ENCODE peak calls at places on chromosomes 16 and 17, in five cellular contexts. Y is SK-N-SH, S is HCT116, J is K562, A is endothelial cell of umbilical vein. X is an unnamed sample.

GRCh38 chr17:5942687-5943086 is 127.5 kb upstream of the WSCD1 start:
- DNase-seq in Y (no peak), S (no peak), J (peak; percentile 55), A (no peak), X (no peak)

GRCh38 chr17:74694081-74694480 is 18.6 kb downstream of the CD300LF start:
- DNase-seq in Y (no peak), S (no peak), J (no peak), A (no peak), X (no peak)

GRCh38 chr17:40646791-40647548 is 648 bp downstream of the SMARCE1 start:
- DNase-seq in Y (no peak), S (peak; percentile 28), J (peak; percentile 71), A (peak; percentile 66), X (no peak)

GRCh38 chr17:33291248-33292183 is 1.6 kb downstream of the ASIC2 start:
- DNase-seq in Y (peak; percentile 69), S (no peak), J (no peak), A (peak; percentile 22), X (no peak)

GRCh38 chr16:82011199-82011641 is at the start of gene SDR42E1:
- DNase-seq in Y (no peak), S (peak; percentile 91), J (no peak), A (no peak), X (no peak)

GRCh38 chr16:86022381-86022960 is 123.5 kb downstream of the IRF8 start:
- DNase-seq in Y (no peak), S (no peak), J (no peak), A (no peak), X (no peak)

GRCh38 chr16:61915569-61915968 is 120.7 kb downstream of the CDH8 start:
- DNase-seq in Y (no peak), S (no peak), J (no peak), A (no peak), X (no peak)

GRCh38 chr16:24721830-24722238 is 7.6 kb upstream of the TNRC6A start:
- DNase-seq in Y (no peak), S (no peak), J (no peak), A (no peak), X (no peak)

GRCh38 chr17:5097101-5097834 is 14.4 kb downstream of the ZNF232 start:
- DNase-seq in Y (peak; percentile 72), S (no peak), J (no peak), A (no peak), X (no peak)

GRCh38 chr17:77308768-77309726 is 168.3 kb downstream of the SEC14L1 start:
- DNase-seq in Y (peak; percentile 87), S (no peak), J (no peak), A (no peak), X (no peak)

GRCh38 chr16:56115817-56116576 is 75.3 kb upstream of the GNAO1 start:
- DNase-seq in Y (no peak), S (no peak), J (no peak), A (no peak), X (no peak)

GRCh38 chr16:80741716-80742115 is 62.7 kb downstream of the CDYL2 start:
- DNase-seq in Y (no peak), S (no peak), J (no peak), A (no peak), X (no peak)

GRCh38 chr17:920190-920589 is 59.4 kb downstream of the NXN start:
- DNase-seq in Y (no peak), S (no peak), J (no peak), A (no peak), X (no peak)

GRCh38 chr16:4966736-4967453 is 8.8 kb downstream of the SEC14L5 start:
- DNase-seq in Y (no peak), S (no peak), J (no peak), A (no peak), X (no peak)

GRCh38 chr17:13351046-13351445 is 250.7 kb downstream of the HS3ST3A1 start:
- DNase-seq in Y (no peak), S (no peak), J (no peak), A (no peak), X (no peak)

GRCh38 chr17:33200587-33200986 is 92.5 kb downstream of the ASIC2 start:
- DNase-seq in Y (peak; percentile 23), S (no peak), J (peak; percentile 16), A (no peak), X (no peak)

GRCh38 chr16:19071811-19072777 is 4.7 kb downstream of the COQ7 start:
- DNase-seq in Y (peak; percentile 58), S (peak; percentile 47), J (peak; percentile 43), A (peak; percentile 70), X (no peak)

GRCh38 chr16:30947533-30948086 is 1.3 kb upstream of the ORAI3 start:
- DNase-seq in Y (no peak), S (no peak), J (no peak), A (no peak), X (no peak)

GRCh38 chr17:21375757-21376584 is at the start of gene KCNJ12:
- DNase-seq in Y (peak; percentile 79), S (no peak), J (no peak), A (peak; percentile 3), X (no peak)

GRCh38 chr17:31834448-31834847 is 24.6 kb downstream of the COPRS start:
- DNase-seq in Y (no peak), S (no peak), J (no peak), A (no peak), X (no peak)

GRCh38 chr17:79977711-79978544 is 57.7 kb downstream of the TBC1D16 start:
- DNase-seq in Y (peak; percentile 26), S (no peak), J (no peak), A (no peak), X (no peak)

GRCh38 chr17:63382826-63383225 is 63.3 kb downstream of the CYB561 start:
- DNase-seq in Y (no peak), S (no peak), J (no peak), A (no peak), X (no peak)

GRCh38 chr17:55458977-55459376 is 37.3 kb upstream of the MMD start:
- DNase-seq in Y (no peak), S (peak; percentile 49), J (no peak), A (peak; percentile 16), X (no peak)

GRCh38 chr17:2709173-2709661 is 2.3 kb downstream of the CLUH start:
- DNase-seq in Y (no peak), S (no peak), J (no peak), A (no peak), X (no peak)

GRCh38 chr16:23410176-23410575 is 42.8 kb downstream of the COG7 start:
- DNase-seq in Y (no peak), S (no peak), J (no peak), A (no peak), X (no peak)

GRCh38 chr16:22762486-22762885 is 51.5 kb upstream of the HS3ST2 start:
- DNase-seq in Y (no peak), S (no peak), J (no peak), A (no peak), X (no peak)

GRCh38 chr16:27690604-27691003 is 140.7 kb downstream of the KATNIP start:
- DNase-seq in Y (no peak), S (peak; percentile 21), J (peak; percentile 71), A (peak; percentile 28), X (no peak)

GRCh38 chr17:3965123-3965800 is 1.0 kb upstream of the ATP2A3 start:
- DNase-seq in Y (peak; percentile 71), S (peak; percentile 22), J (peak; percentile 83), A (no peak), X (no peak)
- TF ChIP-seq POLR2AphosphoS5 in Y (no peak), S (peak; percentile 69), J (peak; percentile 45), A (no peak), X (no peak)

GRCh38 chr16:57213462-57213861 is 27.3 kb downstream of the RSPRY1 start:
- DNase-seq in Y (no peak), S (no peak), J (no peak), A (no peak), X (no peak)

DNA sequence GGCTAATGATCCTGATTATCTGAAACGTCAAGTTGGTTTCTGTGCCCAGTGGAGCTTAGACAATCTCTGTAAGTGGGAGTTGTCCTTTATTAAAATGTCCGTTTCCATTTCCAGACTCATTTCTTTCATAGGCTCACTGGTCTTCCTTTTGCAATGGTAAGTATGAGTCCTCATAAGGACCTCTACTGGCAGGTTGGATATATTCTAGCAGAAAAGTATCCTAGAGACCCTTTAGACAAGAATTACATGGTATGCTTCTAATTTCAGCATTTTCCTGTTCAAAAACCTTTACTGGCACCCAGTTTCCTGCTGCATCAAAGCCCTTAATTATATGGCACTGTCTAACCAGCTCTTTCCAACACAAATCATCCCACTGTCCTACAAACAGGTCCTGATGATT is 28.1 kb upstream of the ARL2BP start:
- DNase-seq in Y (no peak), S (no peak), J (no peak), A (no peak), X (no peak)
- H3K36me3 ChIP-seq in Y (peaks cover 92% of the 10 kb centered on the region), S (peaks cover 51% of the 10 kb centered on the region), J (peaks cover 79% of the 10 kb centered on the region), A (peaks cover 26% of the 10 kb centered on the region), X (peaks cover 74% of the 10 kb centered on the region)

GRCh38 chr17:61505846-61506627 is 53.8 kb downstream of the TBX4 start:
- DNase-seq in Y (no peak), S (no peak), J (no peak), A (no peak), X (no peak)
- H3K9ac ChIP-seq in Y (no peak overlapping the region), S (no peak overlapping the region), J (no peak overlapping the region), A (no peak overlapping the region), X (no peak overlapping the region)

DNA sequence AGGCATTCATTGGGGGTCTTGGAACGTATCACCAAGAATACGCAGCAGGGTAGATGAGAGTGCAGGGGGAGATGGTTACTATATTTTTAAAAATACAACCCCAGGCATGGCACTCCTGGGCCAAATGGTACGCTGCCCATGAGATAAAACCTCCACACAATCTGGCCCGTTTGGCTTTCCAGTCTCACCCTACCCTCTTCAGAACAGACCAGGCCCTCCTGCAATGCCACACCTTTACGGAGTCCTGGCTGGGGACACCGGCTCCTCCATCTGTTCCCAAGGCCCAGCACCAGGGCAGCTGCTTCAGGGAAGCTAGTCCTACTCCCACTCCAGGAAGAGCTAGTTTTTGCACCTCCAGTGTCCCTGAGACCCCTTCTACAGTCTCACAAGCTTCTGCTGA is 24.4 kb downstream of the SNN start:
- DNase-seq in Y (no peak), S (no peak), J (no peak), A (no peak), X (no peak)
- TF ChIP-seq POLR2AphosphoS5 in Y (no peak), S (no peak), J (no peak), A (no peak), X (no peak)

DNA sequence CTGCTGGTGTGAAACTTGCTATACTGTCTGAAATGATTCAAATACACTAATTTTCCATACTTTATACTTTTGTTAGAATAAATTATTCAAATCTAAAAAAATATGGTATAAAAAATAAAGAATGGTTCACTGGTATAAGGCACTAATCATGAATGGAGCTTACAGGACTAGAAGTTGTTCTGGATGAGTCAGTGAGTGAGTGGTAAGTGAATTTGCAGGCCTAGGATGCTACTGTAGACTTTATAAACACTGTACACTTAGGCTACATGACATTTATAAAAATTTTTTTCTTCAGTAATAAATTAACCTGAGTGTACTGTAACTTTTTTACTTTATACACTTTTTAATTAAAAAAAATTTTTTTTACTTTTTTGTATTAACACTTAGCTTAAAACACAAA is 95.5 kb downstream of the MAP2K4 start:
- DNase-seq in Y (no peak), S (no peak), J (no peak), A (no peak), X (no peak)
- H3K36me3 ChIP-seq in Y (peaks cover 64% of the 10 kb centered on the region), S (peaks cover 5% of the 10 kb centered on the region), J (peaks cover 25% of the 10 kb centered on the region), A (peaks cover 9% of the 10 kb centered on the region), X (peaks cover 54% of the 10 kb centered on the region)

GRCh38 chr16:88772871-88773811 is 11.9 kb downstream of the PIEZO1 start:
- DNase-seq in Y (no peak), S (no peak), J (peak; percentile 71), A (no peak), X (no peak)
- H3K9ac ChIP-seq in Y (no peak overlapping the region), S (peak overlapping the region; percentile 26), J (peak overlapping the region; percentile 91), A (no peak overlapping the region), X (no peak overlapping the region)

X was measured in SK-N-MC.